ENCODE peak calls at places on chromosomes 7 and 10, in ten cellular contexts. One of them, this sample, is unnamed.

GRCh38 chr10:31623466-31623865 is 304.4 kb downstream of the ZEB1 start:
- DNase-seq in GM12865: no peak
- DNase-seq in activated B cell treated with CpG ODN at 0.5 μM for 24 hours: no peak
- DNase-seq in posterior cingulate gyrus: no peak
- DNase-seq in left lung: no peak
- DNase-seq in naive B cell: no peak
- DNase-seq in left ventricle myocardium superior: no peak
- DNase-seq in EH: peak
- DNase-seq in iris pigment epithelial cell: no peak
- DNase-seq in A172: no peak
- DNase-seq in this sample: peak

GRCh38 chr7:1101580-1102431 is 13.9 kb downstream of the GPER1 start:
- DNase-seq in GM12865: no peak
- DNase-seq in activated B cell treated with CpG ODN at 0.5 μM for 24 hours: no peak
- DNase-seq in posterior cingulate gyrus: no peak
- DNase-seq in left lung: no peak
- DNase-seq in naive B cell: no peak
- DNase-seq in left ventricle myocardium superior: no peak
- DNase-seq in EH: no peak
- DNase-seq in iris pigment epithelial cell: no peak
- DNase-seq in A172: no peak
- DNase-seq in this sample: no peak

GRCh38 chr7:75531359-75531821 is 39.3 kb downstream of the SPDYE5 start:
- DNase-seq in GM12865: no peak
- DNase-seq in activated B cell treated with CpG ODN at 0.5 μM for 24 hours: no peak
- DNase-seq in posterior cingulate gyrus: no peak
- DNase-seq in left lung: no peak
- DNase-seq in naive B cell: no peak
- DNase-seq in left ventricle myocardium superior: no peak
- DNase-seq in EH: peak
- DNase-seq in iris pigment epithelial cell: peak
- DNase-seq in A172: peak
- DNase-seq in this sample: peak

GRCh38 chr7:27242580-27243339 is at the start of gene EVX1:
- DNase-seq in GM12865: no peak
- DNase-seq in activated B cell treated with CpG ODN at 0.5 μM for 24 hours: no peak
- DNase-seq in posterior cingulate gyrus: no peak
- DNase-seq in left lung: no peak
- DNase-seq in naive B cell: no peak
- DNase-seq in left ventricle myocardium superior: no peak
- DNase-seq in EH: peak
- DNase-seq in iris pigment epithelial cell: no peak
- DNase-seq in A172: no peak
- DNase-seq in this sample: peak

GRCh38 chr7:153002164-153002563 is 242.6 kb downstream of the ACTR3B start:
- DNase-seq in GM12865: no peak
- DNase-seq in activated B cell treated with CpG ODN at 0.5 μM for 24 hours: no peak
- DNase-seq in posterior cingulate gyrus: no peak
- DNase-seq in left lung: no peak
- DNase-seq in naive B cell: no peak
- DNase-seq in left ventricle myocardium superior: no peak
- DNase-seq in EH: no peak
- DNase-seq in iris pigment epithelial cell: no peak
- DNase-seq in A172: no peak
- DNase-seq in this sample: no peak

GRCh38 chr10:101939273-101939635 is 95.7 kb upstream of the KCNIP2 start:
- DNase-seq in GM12865: peak
- DNase-seq in activated B cell treated with CpG ODN at 0.5 μM for 24 hours: no peak
- DNase-seq in posterior cingulate gyrus: no peak
- DNase-seq in left lung: no peak
- DNase-seq in naive B cell: no peak
- DNase-seq in left ventricle myocardium superior: no peak
- DNase-seq in EH: peak
- DNase-seq in iris pigment epithelial cell: peak
- DNase-seq in A172: peak
- DNase-seq in this sample: peak

GRCh38 chr7:14385074-14385473 is 395.6 kb upstream of the ETV1 start:
- DNase-seq in GM12865: no peak
- DNase-seq in activated B cell treated with CpG ODN at 0.5 μM for 24 hours: no peak
- DNase-seq in posterior cingulate gyrus: no peak
- DNase-seq in left lung: no peak
- DNase-seq in naive B cell: no peak
- DNase-seq in left ventricle myocardium superior: no peak
- DNase-seq in EH: no peak
- DNase-seq in iris pigment epithelial cell: no peak
- DNase-seq in A172: no peak
- DNase-seq in this sample: no peak

GRCh38 chr10:3873728-3874461 is 88.9 kb upstream of the KLF6 start:
- DNase-seq in GM12865: peak
- DNase-seq in activated B cell treated with CpG ODN at 0.5 μM for 24 hours: no peak
- DNase-seq in posterior cingulate gyrus: no peak
- DNase-seq in left lung: no peak
- DNase-seq in naive B cell: peak
- DNase-seq in left ventricle myocardium superior: no peak
- DNase-seq in EH: peak
- DNase-seq in iris pigment epithelial cell: peak
- DNase-seq in A172: no peak
- DNase-seq in this sample: peak

GRCh38 chr10:104333728-104334373 is 4.4 kb downstream of the ITPRIP start:
- DNase-seq in GM12865: no peak
- DNase-seq in activated B cell treated with CpG ODN at 0.5 μM for 24 hours: no peak
- DNase-seq in posterior cingulate gyrus: no peak
- DNase-seq in left lung: no peak
- DNase-seq in naive B cell: no peak
- DNase-seq in left ventricle myocardium superior: no peak
- DNase-seq in EH: no peak
- DNase-seq in iris pigment epithelial cell: no peak
- DNase-seq in A172: no peak
- DNase-seq in this sample: no peak

GRCh38 chr10:23096814-23097549 is 1.6 kb downstream of the MSRB2 start:
- DNase-seq in GM12865: no peak
- DNase-seq in activated B cell treated with CpG ODN at 0.5 μM for 24 hours: no peak
- DNase-seq in posterior cingulate gyrus: no peak
- DNase-seq in left lung: peak
- DNase-seq in naive B cell: no peak
- DNase-seq in left ventricle myocardium superior: no peak
- DNase-seq in EH: peak
- DNase-seq in iris pigment epithelial cell: peak
- DNase-seq in A172: no peak
- DNase-seq in this sample: peak

GRCh38 chr10:75430000-75430763 is 1.2 kb upstream of the LRMDA start:
- DNase-seq in GM12865: peak
- DNase-seq in activated B cell treated with CpG ODN at 0.5 μM for 24 hours: no peak
- DNase-seq in posterior cingulate gyrus: no peak
- DNase-seq in left lung: peak
- DNase-seq in naive B cell: no peak
- DNase-seq in left ventricle myocardium superior: peak
- DNase-seq in EH: no peak
- DNase-seq in iris pigment epithelial cell: no peak
- DNase-seq in A172: no peak
- DNase-seq in this sample: no peak

GRCh38 chr10:104580321-104580720 is 60.8 kb upstream of the SORCS3 start:
- DNase-seq in GM12865: no peak
- DNase-seq in activated B cell treated with CpG ODN at 0.5 μM for 24 hours: no peak
- DNase-seq in posterior cingulate gyrus: peak
- DNase-seq in left lung: no peak
- DNase-seq in naive B cell: no peak
- DNase-seq in left ventricle myocardium superior: no peak
- DNase-seq in EH: peak
- DNase-seq in iris pigment epithelial cell: peak
- DNase-seq in A172: no peak
- DNase-seq in this sample: peak

GRCh38 chr10:13091816-13092215 is 8.1 kb upstream of the OPTN start:
- DNase-seq in GM12865: no peak
- DNase-seq in activated B cell treated with CpG ODN at 0.5 μM for 24 hours: no peak
- DNase-seq in posterior cingulate gyrus: no peak
- DNase-seq in left lung: no peak
- DNase-seq in naive B cell: no peak
- DNase-seq in left ventricle myocardium superior: no peak
- DNase-seq in EH: no peak
- DNase-seq in iris pigment epithelial cell: no peak
- DNase-seq in A172: no peak
- DNase-seq in this sample: no peak